ENCODE peak calls at places on chromosome 17, in six cellular contexts. M is CD4-positive, alpha-beta T cell; V is ascending aorta; X is right atrium auricular region; L is GM23248; G is gastrocnemius medialis. H is an unnamed sample.

GRCh38 chr17:44604149-44605115 is 47.1 kb downstream of the FZD2 start:
- DNase-seq in M (no peak), V (no peak), X (no peak), L (no peak), G (no peak), H (no peak)

GRCh38 chr17:67863624-67864247 is 38.4 kb downstream of the BPTF start:
- DNase-seq in M (no peak), V (no peak), X (no peak), L (no peak), G (no peak), H (no peak)

GRCh38 chr17:77740481-77740880 is 218.0 kb upstream of the TNRC6C start:
- DNase-seq in M (no peak), V (peak), X (no peak), L (no peak), G (no peak), H (no peak)

GRCh38 chr17:75724016-75725003 is 3.1 kb downstream of the ITGB4 start:
- DNase-seq in M (no peak), V (no peak), X (no peak), L (no peak), G (no peak), H (no peak)

GRCh38 chr17:81228834-81229665 is 6.3 kb upstream of the CEP131 start:
- DNase-seq in M (no peak), V (no peak), X (no peak), L (no peak), G (no peak), H (no peak)

GRCh38 chr17:10316986-10317834 is 55.6 kb downstream of the MYH13 start:
- DNase-seq in M (no peak), V (peak), X (peak), L (peak), G (peak), H (peak)

GRCh38 chr17:33435716-33436301 is 142.7 kb upstream of the ASIC2 start:
- DNase-seq in M (no peak), V (no peak), X (no peak), L (peak), G (no peak), H (no peak)

GRCh38 chr17:3497101-3497500 is 21.3 kb downstream of the ASPA start:
- DNase-seq in M (no peak), V (no peak), X (no peak), L (no peak), G (no peak), H (no peak)

GRCh38 chr17:77741109-77741508 is 217.4 kb upstream of the TNRC6C start:
- DNase-seq in M (peak), V (peak), X (no peak), L (no peak), G (no peak), H (no peak)

GRCh38 chr17:30520436-30520835 is 43.2 kb downstream of the GOSR1 start:
- DNase-seq in M (no peak), V (no peak), X (no peak), L (peak), G (no peak), H (no peak)

GRCh38 chr17:50779747-50780363 is 12.5 kb upstream of the ANKRD40CL start:
- DNase-seq in M (peak), V (no peak), X (no peak), L (no peak), G (no peak), H (no peak)
- H3K27ac ChIP-seq in M (no peak), V (no peak), X (no peak), L (no peak), G (no peak), H (no peak)

GRCh38 chr17:7133424-7133823 is 18.8 kb upstream of the ASGR2 start:
- DNase-seq in M (peak), V (peak), X (no peak), L (peak), G (peak), H (no peak)
- H3K27ac ChIP-seq in M (no peak), V (no peak), X (no peak), L (no peak), G (no peak), H (no peak)

DNA sequence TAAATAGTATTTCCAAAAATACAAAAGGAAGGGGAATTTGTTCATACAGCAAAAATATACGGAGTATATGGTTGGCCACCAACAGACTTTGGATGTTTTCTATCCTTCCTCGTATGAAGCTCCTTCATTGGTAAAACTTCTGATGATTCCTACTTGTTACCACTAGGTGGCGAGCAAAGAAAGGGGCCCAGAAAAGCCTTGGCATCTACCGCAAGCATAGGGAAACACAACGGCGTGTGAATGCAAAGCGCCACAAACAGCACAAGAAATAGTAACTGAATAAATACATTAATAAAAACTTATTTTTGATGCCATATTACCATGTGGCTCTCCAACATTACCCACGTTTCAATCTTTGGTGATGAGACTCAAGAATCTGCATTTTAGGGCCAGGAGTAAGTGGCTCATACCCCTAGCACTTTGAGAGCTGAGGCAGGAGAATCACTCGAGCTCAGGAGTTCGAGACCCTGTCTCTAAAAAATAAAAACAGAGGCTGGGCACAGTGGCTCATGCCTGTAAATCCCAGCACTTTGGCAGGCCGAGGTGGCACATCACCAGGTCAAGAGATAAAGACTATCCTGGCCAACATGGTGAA is 34.5 kb downstream of the YWHAE start:
- DNase-seq in M (peak), V (peak), X (peak), L (peak), G (peak), H (no peak)
- H3K27ac ChIP-seq in M (no peak), V (peak), X (peak), L (peak), G (peak), H (peak)

DNA sequence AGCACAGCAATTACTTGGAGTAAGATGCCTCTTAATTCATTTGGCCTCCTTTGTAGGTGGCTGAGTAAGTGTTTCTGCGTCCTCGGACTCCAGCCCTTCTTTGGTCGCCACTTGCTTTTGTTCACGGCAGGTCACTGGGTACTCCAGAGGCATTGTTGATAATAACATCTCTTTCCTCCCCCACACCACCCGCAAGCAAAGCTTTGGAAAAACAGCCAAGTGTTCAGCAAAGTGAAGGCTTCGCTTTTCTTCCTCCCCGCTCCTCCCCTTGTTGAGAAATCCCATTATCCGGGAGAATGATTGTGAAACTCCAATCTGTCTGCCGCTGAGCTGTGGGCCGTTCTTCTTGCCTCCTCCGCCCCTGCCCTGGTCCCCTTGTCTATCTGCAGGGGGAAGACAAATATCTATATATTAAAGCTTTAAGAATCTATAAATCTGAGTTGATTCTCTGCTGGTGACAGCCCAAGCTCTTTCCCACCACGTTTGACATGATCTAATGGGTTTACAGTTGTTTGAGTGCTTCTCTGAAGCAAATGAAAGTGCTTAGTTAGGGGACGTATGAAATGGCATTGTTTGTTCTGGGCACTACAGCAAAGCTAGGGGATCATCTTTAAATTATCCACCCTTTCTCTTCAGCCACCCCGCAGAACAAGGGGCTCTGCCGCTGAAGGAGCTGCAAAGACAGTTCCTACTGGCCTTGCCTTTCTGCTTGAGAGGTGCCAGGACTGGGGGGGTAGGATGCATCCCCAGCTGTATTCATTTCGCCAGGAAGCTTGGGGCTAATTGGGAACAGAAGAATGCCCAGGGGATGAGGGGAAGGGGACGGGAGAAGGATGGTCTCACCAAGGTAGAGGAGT is 167.1 kb downstream of the CCDC182 start:
- DNase-seq in M (no peak), V (no peak), X (peak), L (peak), G (peak), H (no peak)
- H3K27ac ChIP-seq in M (no peak), V (no peak), X (peak), L (peak), G (peak), H (no peak)

GRCh38 chr17:72710185-72710584 is 382.3 kb downstream of the SLC39A11 start:
- DNase-seq in M (no peak), V (no peak), X (no peak), L (no peak), G (no peak), H (no peak)
- H3K27ac ChIP-seq in M (no peak), V (no peak), X (no peak), L (no peak), G (no peak), H (no peak)

GRCh38 chr17:79211061-79211770 is 136.6 kb downstream of the ENGASE start:
- DNase-seq in M (no peak), V (no peak), X (no peak), L (no peak), G (no peak), H (no peak)
- H3K27ac ChIP-seq in M (no peak), V (no peak), X (no peak), L (no peak), G (no peak), H (no peak)

GRCh38 chr17:40430272-40431230 is 12.7 kb upstream of the IGFBP4 start:
- DNase-seq in M (no peak), V (peak), X (peak), L (no peak), G (no peak), H (no peak)
- H3K27ac ChIP-seq in M (no peak), V (no peak), X (no peak), L (no peak), G (no peak), H (no peak)